ENCODE peak calls at places on chromosomes 5 and 9, in five cellular contexts. F is cardiac fibroblast, H is HFF-Myc, V is hepatocyte, A is WTC11. K is an unnamed sample.
A peak's percentile ranks its signal among the peaks of the same experiment; 100 is the strongest.

GRCh38 chr5:164392531-164392930 is 887.1 kb downstream of the MAT2B start:
- DNase-seq in F (no peak), V (no peak), A (no peak), H (no peak), K (no peak)

GRCh38 chr9:133950206-133950915 is 41.8 kb downstream of the VAV2 start:
- DNase-seq in A (no peak), H (peak; percentile 16), F (peak; percentile 56), V (no peak), K (peak; percentile 39)

GRCh38 chr9:21813575-21814473 is 11.4 kb downstream of the MTAP start:
- DNase-seq in F (peak; percentile 94), V (peak; percentile 91), H (peak; percentile 52), A (peak; percentile 20), K (peak; percentile 51)

GRCh38 chr9:88593537-88594185 is 58.7 kb downstream of the NXNL2 start:
- DNase-seq in F (peak; percentile 83), H (no peak), V (peak; percentile 79), A (no peak), K (peak; percentile 50)

GRCh38 chr5:76204713-76205112 is 121.5 kb downstream of the SV2C start:
- DNase-seq in H (no peak), A (no peak), F (no peak), V (peak; percentile 55), K (no peak)

GRCh38 chr5:158670199-158670598 is 429.5 kb downstream of the EBF1 start:
- DNase-seq in H (no peak), A (no peak), V (no peak), F (no peak), K (no peak)

GRCh38 chr9:110133059-110133458 is 74.9 kb downstream of the C9orf152 start:
- DNase-seq in H (no peak), F (no peak), A (no peak), V (no peak), K (no peak)

GRCh38 chr9:112002847-112003457 is 106.3 kb downstream of the UGCG start:
- DNase-seq in A (no peak), F (peak; percentile 30), V (no peak), H (no peak), K (no peak)

GRCh38 chr5:177607115-177607451 is 7.2 kb downstream of the B4GALT7 start:
- DNase-seq in V (no peak), F (no peak), H (no peak), A (no peak), K (no peak)

GRCh38 chr9:93612796-93613154 is 36.4 kb downstream of the PHF2 start:
- DNase-seq in F (peak; percentile 6), A (no peak), H (no peak), V (no peak), K (no peak)

GRCh38 chr5:176491901-176492300 is 43.7 kb downstream of the FAF2 start:
- DNase-seq in F (no peak), A (no peak), V (no peak), H (no peak), K (no peak)

GRCh38 chr9:34171753-34172535 is 6.9 kb upstream of the UBAP1 start:
- DNase-seq in H (no peak), V (no peak), F (no peak), A (no peak), K (no peak)

GRCh38 chr5:176359658-176360057 is 1.9 kb downstream of the KIAA1191 start:
- DNase-seq in A (no peak), F (peak; percentile 15), V (no peak), H (peak; percentile 43), K (no peak)

GRCh38 chr9:15942806-15943424 is 390.1 kb downstream of the CCDC171 start:
- DNase-seq in F (peak; percentile 19), A (no peak), H (no peak), V (no peak), K (no peak)

DNA sequence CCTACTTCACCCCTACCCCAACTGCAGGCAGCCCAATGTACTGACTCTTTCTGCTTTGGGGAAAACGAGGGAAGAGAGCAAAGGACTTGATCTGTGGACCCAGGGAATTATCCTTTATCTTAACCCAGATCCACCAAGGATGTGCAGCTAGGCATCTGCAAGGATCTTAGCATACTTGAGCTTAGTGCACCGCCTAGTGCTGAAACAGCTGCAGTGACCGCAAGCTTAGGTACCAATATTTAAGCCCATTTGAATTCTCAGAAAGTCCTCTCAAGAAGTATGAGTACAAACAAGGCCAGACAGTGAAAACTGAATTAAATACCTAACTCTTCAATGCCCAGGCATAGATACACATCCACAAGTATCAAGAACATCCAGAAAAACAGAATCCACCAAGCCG is 576.7 kb upstream of the ADAMTS16 start:
- DNase-seq in F (peak; percentile 10), A (peak; percentile 66), H (no peak), V (peak; percentile 16), K (peak; percentile 18)
- TF ChIP-seq CTCF in F (peak; percentile 14), A (peak; percentile 62), H (no peak), V (peak; percentile 31), K (peak; percentile 75)

GRCh38 chr5:169474226-169474625 is 109.3 kb upstream of the SPDL1 start:
- DNase-seq in F (no peak), A (no peak), V (no peak), H (no peak), K (no peak)
- TF ChIP-seq CTCF in F (no peak), A (no peak), V (no peak), H (no peak), K (no peak)

DNA sequence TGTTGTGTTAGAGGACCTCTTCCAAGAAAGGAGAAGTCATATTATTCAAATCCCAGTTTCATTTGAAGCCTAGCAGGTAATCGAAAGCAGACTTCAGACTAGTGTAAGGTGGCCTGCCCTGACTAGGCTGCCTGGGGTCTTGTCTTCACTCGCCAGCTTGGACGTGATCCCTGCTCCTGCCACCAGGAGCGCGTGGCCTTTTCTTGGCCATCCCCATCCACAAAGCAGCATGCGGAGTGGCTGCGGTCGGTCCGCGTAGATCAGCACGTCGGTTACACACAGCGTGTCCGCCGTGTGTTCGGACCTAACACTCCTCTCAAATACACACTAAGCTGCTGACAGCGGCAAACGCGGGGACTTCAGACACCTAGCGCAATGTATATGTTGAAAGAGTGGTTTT is 37.3 kb downstream of the CFAP77 start:
- DNase-seq in F (no peak), A (peak; percentile 73), V (no peak), H (no peak), K (peak; percentile 46)
- TF ChIP-seq CTCF in F (peak; percentile 34), A (peak; percentile 42), V (no peak), H (peak; percentile 26), K (peak; percentile 56)

GRCh38 chr5:4520557-4520956 is 619.6 kb upstream of the ADAMTS16 start:
- DNase-seq in F (no peak), H (no peak), A (no peak), V (no peak), K (no peak)
- TF ChIP-seq CTCF in F (no peak), H (no peak), A (no peak), V (peak; percentile 25), K (no peak)

GRCh38 chr9:130682490-130683121 is 11.0 kb upstream of the EXOSC2 start:
- DNase-seq in V (peak; percentile 89), H (peak; percentile 55), F (peak; percentile 77), A (peak; percentile 79), K (peak; percentile 72)
- TF ChIP-seq CTCF in V (peak; percentile 91), H (peak; percentile 82), F (peak; percentile 83), A (peak; percentile 69), K (peak; percentile 94)

DNA sequence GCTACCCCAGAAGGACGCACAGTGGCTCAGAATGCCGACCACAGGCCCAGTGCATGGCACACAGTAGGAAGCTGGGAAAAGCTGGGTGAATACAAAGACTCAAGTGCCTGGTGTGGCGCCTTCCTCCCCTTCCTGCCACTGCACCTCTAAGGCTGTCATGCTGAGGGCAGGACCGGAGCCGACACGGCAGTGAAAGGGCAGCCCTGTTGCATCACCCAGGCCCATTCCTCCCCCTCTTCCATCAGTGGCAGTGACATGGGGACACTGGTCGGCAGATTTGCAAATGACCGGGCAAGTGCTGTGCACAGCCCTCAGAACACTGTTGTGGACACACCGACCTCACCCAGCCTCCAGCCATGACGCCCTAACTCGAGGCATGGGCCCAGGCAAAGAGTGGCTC is 84.0 kb downstream of the STK10 start:
- DNase-seq in V (no peak), H (no peak), A (no peak), F (no peak), K (no peak)
- TF ChIP-seq CTCF in V (no peak), H (no peak), A (no peak), F (no peak), K (no peak)

K was measured in neural crest cell.